ENCODE peak calls at places on chromosomes 16 and 17, in eight cellular contexts. Q is HFFc6; E is NCI-H1105 treated with DMSO at 0.1 percent for 48 hours; T is activated T-cell treated with anti-CD3 and anti-CD28 coated beads for 24 hours; L is activated T-helper 9 cell treated with anti-CD3 and anti-CD28 coated beads, Interleukin-2, amount 50 U/mL, for 16 hours; J is stimulated activated naive CD8-positive, alpha-beta T cell treated with anti-CD3 and anti-CD28 coated beads, Interleukin-15, Interleukin-2, amounts not matched to agents 100 U/mL and 50 U/mL, for 24 hours; K is epithelial cell of esophagus; O is cardiac muscle cell. A is an unnamed sample.

GRCh38 chr17:51611585-51611984 is 351.2 kb downstream of the UTP18 start:
- DNase-seq in Q (no peak), E (no peak), T (no peak), L (no peak), J (no peak), K (no peak), O (no peak), A (no peak)

GRCh38 chr17:76307966-76308338 is at the start of gene QRICH2:
- DNase-seq in Q (no peak), E (no peak), T (no peak), L (no peak), J (no peak), K (no peak), O (no peak), A (no peak)

GRCh38 chr17:44522883-44523671 is 19.9 kb upstream of the GPATCH8 start:
- DNase-seq in Q (peak), E (no peak), T (peak), L (peak), J (peak), K (peak), O (peak), A (peak)

GRCh38 chr17:82888583-82889495 is 49.0 kb upstream of the ZNF750 start:
- DNase-seq in Q (no peak), E (no peak), T (no peak), L (no peak), J (no peak), K (peak), O (no peak), A (no peak)

GRCh38 chr17:55520402-55520801 is 9.2 kb upstream of the SMIM36 start:
- DNase-seq in Q (no peak), E (no peak), T (no peak), L (no peak), J (no peak), K (no peak), O (no peak), A (no peak)

GRCh38 chr16:17887963-17888362 is 417.2 kb upstream of the XYLT1 start:
- DNase-seq in Q (no peak), E (no peak), T (no peak), L (no peak), J (no peak), K (no peak), O (no peak), A (no peak)

GRCh38 chr17:55731586-55732250 is 9.1 kb upstream of the TMEM100 start:
- DNase-seq in Q (no peak), E (no peak), T (no peak), L (no peak), J (peak), K (no peak), O (peak), A (no peak)

GRCh38 chr17:42018339-42018738 is 1.1 kb upstream of the DNAJC7 start:
- DNase-seq in Q (no peak), E (no peak), T (no peak), L (no peak), J (no peak), K (no peak), O (no peak), A (no peak)

GRCh38 chr17:49224198-49224996 is 6.2 kb downstream of the PHOSPHO1 start:
- DNase-seq in Q (no peak), E (peak), T (no peak), L (no peak), J (peak), K (peak), O (peak), A (peak)

GRCh38 chr16:17392857-17393421 is 77.8 kb downstream of the XYLT1 start:
- DNase-seq in Q (no peak), E (no peak), T (no peak), L (no peak), J (no peak), K (no peak), O (no peak), A (no peak)

GRCh38 chr16:26752166-26752565 is 314.6 kb upstream of the C16orf82 start:
- DNase-seq in Q (no peak), E (no peak), T (no peak), L (no peak), J (no peak), K (no peak), O (no peak), A (no peak)

GRCh38 chr16:79509221-79509631 is 91.3 kb downstream of the MAF start:
- DNase-seq in Q (no peak), E (peak), T (no peak), L (no peak), J (no peak), K (no peak), O (no peak), A (no peak)

GRCh38 chr16:65117701-65118448 is 4.0 kb downstream of the CDH11 start:
- DNase-seq in Q (peak), E (peak), T (peak), L (no peak), J (peak), K (peak), O (peak), A (no peak)

A was measured in stimulated activated CD8-positive, alpha-beta memory T cell treated with anti-CD3 and anti-CD28 coated beads, Interleukin-4, amount 100 ng/mL, for 24 hours.